ENCODE peak calls at places on chromosomes 12 and 14, in five cellular contexts. N, B, A, K and J are unnamed samples.

GRCh38 chr14:24070285-24071143 is 848 bp upstream of the CPNE6 start:
- DNase-seq in N (no peak), B (no peak), A (no peak), K (no peak), J (no peak)

GRCh38 chr14:61934385-61934784 is 172.2 kb downstream of the SNAPC1 start:
- DNase-seq in N (no peak), B (no peak), A (no peak), K (no peak), J (no peak)

GRCh38 chr12:131826064-131826928 is 1.9 kb upstream of the MMP17 start:
- DNase-seq in N (no peak), B (no peak), A (no peak), K (no peak), J (no peak)

GRCh38 chr14:105894125-105894977 is 368.0 kb downstream of the TMEM121 start:
- DNase-seq in N (peak), B (peak), A (no peak), K (peak), J (no peak)

GRCh38 chr14:75401356-75401755 is 26.5 kb upstream of the JDP2 start:
- DNase-seq in N (no peak), B (no peak), A (no peak), K (peak), J (no peak)

GRCh38 chr14:20631023-20631820 is 10.3 kb downstream of the OR6S1 start:
- DNase-seq in N (no peak), B (peak), A (no peak), K (no peak), J (peak)

GRCh38 chr12:108772247-108772646 is 40.9 kb upstream of the CORO1C start:
- DNase-seq in N (no peak), B (no peak), A (peak), K (peak), J (no peak)

GRCh38 chr12:92088802-92089201 is 56.8 kb downstream of the BTG1 start:
- DNase-seq in N (no peak), B (no peak), A (no peak), K (no peak), J (no peak)

GRCh38 chr12:1811948-1812291 is 8.4 kb upstream of the LRTM2 start:
- DNase-seq in N (no peak), B (no peak), A (no peak), K (no peak), J (no peak)

GRCh38 chr12:62813031-62813829 is 121.7 kb downstream of the PPM1H start:
- DNase-seq in N (no peak), B (no peak), A (peak), K (peak), J (peak)
- TF ChIP-seq CTCF in N (peak), B (peak), A (peak), K (peak), J (peak)

GRCh38 chr12:96766232-96766631 is 140.8 kb upstream of the NEDD1 start:
- DNase-seq in N (no peak), B (no peak), A (no peak), K (no peak), J (peak)
- TF ChIP-seq CTCF in N (no peak), B (peak), A (no peak), K (no peak), J (no peak)

DNA sequence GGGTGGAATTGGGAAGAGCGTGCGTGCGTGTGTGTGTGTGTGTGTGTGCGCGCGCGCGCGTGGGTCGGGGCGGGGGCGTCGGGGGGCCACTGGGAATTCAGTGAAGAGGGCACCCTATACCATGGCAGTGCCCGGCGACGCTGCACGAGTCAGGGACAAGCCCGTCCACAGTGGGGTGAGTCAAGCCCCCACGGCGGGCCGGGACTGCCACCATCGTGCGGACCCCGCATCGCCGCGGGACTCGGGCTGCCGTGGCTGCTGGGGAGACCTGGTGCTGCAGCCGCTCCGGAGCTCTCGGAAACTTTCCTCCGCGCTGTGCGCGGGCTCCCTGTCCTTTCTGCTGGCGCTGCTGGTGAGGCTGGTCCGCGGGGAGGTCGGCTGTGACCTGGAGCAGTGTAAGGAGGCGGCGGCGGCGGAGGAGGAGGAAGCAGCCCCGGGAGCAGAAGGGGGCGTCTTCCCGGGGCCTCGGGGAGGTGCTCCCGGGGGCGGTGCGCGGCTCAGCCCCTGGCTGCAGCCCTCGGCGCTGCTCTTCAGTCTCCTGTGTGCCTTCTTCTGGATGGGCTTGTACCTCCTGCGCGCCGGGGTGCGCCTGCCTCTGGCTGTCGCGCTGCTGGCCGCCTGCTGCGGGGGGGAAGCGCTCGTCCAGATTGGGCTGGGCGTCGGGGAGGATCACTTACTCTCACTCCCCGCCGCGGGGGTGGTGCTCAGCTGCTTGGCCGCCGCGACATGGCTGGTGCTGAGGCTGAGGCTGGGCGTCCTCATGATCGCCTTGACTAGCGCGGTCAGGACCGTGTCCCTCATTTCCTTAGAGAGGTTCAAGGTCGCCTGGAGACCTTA is 1.0 kb downstream of the PDE3A start:
- DNase-seq in N (no peak), B (peak), A (peak), K (peak), J (peak)
- TF ChIP-seq CTCF in N (no peak), B (peak), A (no peak), K (peak), J (no peak)

GRCh38 chr14:58638231-58639205 is 756 bp downstream of the DACT1 start:
- DNase-seq in N (no peak), B (peak), A (peak), K (peak), J (peak)
- TF ChIP-seq CTCF in N (no peak), B (no peak), A (no peak), K (no peak), J (no peak)